ENCODE peak calls at places on chromosomes 13 and 19, in six cellular contexts. V is HCT116, P is neural progenitor cell, W is endothelial cell, A is lower lobe of right lung, H is HFF-Myc. K is an unnamed sample.
A peak's percentile ranks its signal among the peaks of the same experiment; 100 is the strongest.

GRCh38 chr13:27359203-27359821 is 65.1 kb upstream of the GTF3A start:
- DNase-seq in V (peak; percentile 43), W (peak; percentile 76), H (no peak), A (peak; percentile 65), P (peak; percentile 76), K (no peak)

GRCh38 chr13:48038763-48039162 is 1.2 kb downstream of the NUDT15 start:
- DNase-seq in A (no peak), H (no peak), V (no peak), W (no peak), P (peak; percentile 5), K (no peak)

GRCh38 chr13:40585911-40586471 is 80.5 kb downstream of the FOXO1 start:
- DNase-seq in W (no peak), H (peak; percentile 17), A (no peak), P (no peak), V (no peak), K (no peak)

GRCh38 chr19:29576761-29577661 is 29.1 kb upstream of the POP4 start:
- DNase-seq in W (no peak), P (no peak), V (no peak), H (no peak), A (no peak), K (no peak)

GRCh38 chr13:21034602-21035190 is 26.7 kb downstream of the LATS2 start:
- DNase-seq in A (no peak), V (no peak), P (peak; percentile 35), H (no peak), W (peak; percentile 52), K (no peak)

GRCh38 chr13:98171806-98172569 is 5.1 kb downstream of the RNF113B start:
- DNase-seq in P (peak; percentile 19), A (no peak), V (no peak), H (no peak), W (no peak), K (no peak)

GRCh38 chr19:47097396-47098217 is 16.0 kb downstream of the ZC3H4 start:
- DNase-seq in P (no peak), A (peak; percentile 59), V (no peak), W (no peak), H (no peak), K (peak; percentile 24)

GRCh38 chr19:2888739-2889224 is 11.9 kb upstream of the ZNF57 start:
- DNase-seq in V (no peak), W (no peak), H (no peak), P (no peak), A (peak; percentile 53), K (no peak)

GRCh38 chr13:29664591-29664990 is 69.1 kb upstream of the SLC7A1 start:
- DNase-seq in P (no peak), A (no peak), V (no peak), H (no peak), W (no peak), K (no peak)

GRCh38 chr19:46191972-46192371 is 37.6 kb upstream of the IGFL1 start:
- DNase-seq in H (no peak), P (no peak), V (no peak), W (no peak), A (no peak), K (no peak)

GRCh38 chr13:20326809-20327208 is 94.7 kb upstream of the GJB6 start:
- DNase-seq in W (no peak), V (no peak), H (no peak), A (no peak), P (no peak), K (no peak)

GRCh38 chr19:30342901-30343300 is 29.3 kb upstream of the ZNF536 start:
- DNase-seq in V (no peak), H (no peak), P (no peak), A (no peak), W (no peak), K (no peak)

GRCh38 chr13:31591834-31592233 is 147.5 kb upstream of the RXFP2 start:
- DNase-seq in A (no peak), P (no peak), V (no peak), W (no peak), H (no peak), K (no peak)

GRCh38 chr13:84896128-84896527 is 903.1 kb downstream of the SLITRK6 start:
- DNase-seq in P (peak; percentile 52), A (no peak), H (peak; percentile 31), W (peak; percentile 62), V (peak; percentile 45), K (no peak)

GRCh38 chr13:35927554-35927953 is 203.6 kb downstream of the DCLK1 start:
- DNase-seq in A (no peak), P (no peak), H (peak; percentile 5), V (no peak), W (no peak), K (no peak)

GRCh38 chr19:46373573-46374359 is 26.9 kb downstream of the PPP5C start:
- DNase-seq in P (peak; percentile 70), W (no peak), H (no peak), A (peak; percentile 93), V (no peak), K (peak; percentile 97)

GRCh38 chr13:51728275-51728673 is 75.7 kb downstream of the DHRS12 start:
- DNase-seq in P (no peak), H (no peak), V (no peak), W (no peak), A (no peak), K (no peak)

GRCh38 chr19:9037415-9038062 is 27.3 kb upstream of the MUC16 start:
- DNase-seq in V (no peak), A (no peak), P (no peak), W (no peak), H (no peak), K (no peak)

GRCh38 chr19:17648097-17648660 is 40.0 kb downstream of the UNC13A start:
- DNase-seq in A (peak; percentile 30), H (no peak), V (no peak), W (no peak), P (no peak), K (peak; percentile 92)

GRCh38 chr13:26561636-26562537 is 4.4 kb downstream of the WASF3 start:
- DNase-seq in V (no peak), W (no peak), A (no peak), H (no peak), P (peak; percentile 73), K (no peak)

GRCh38 chr13:65378484-65378883 is 1851.7 kb downstream of the PCDH9 start:
- DNase-seq in P (no peak), V (no peak), H (no peak), W (no peak), A (no peak), K (no peak)

GRCh38 chr19:18155095-18156087 is 2.4 kb downstream of the PIK3R2 start:
- DNase-seq in A (peak; percentile 75), W (no peak), V (no peak), H (no peak), P (no peak), K (peak; percentile 89)

GRCh38 chr19:10603084-10603872 is 16.2 kb upstream of the AP1M2 start:
- DNase-seq in W (no peak), A (peak; percentile 70), P (peak; percentile 54), V (no peak), H (no peak), K (no peak)

GRCh38 chr19:13100031-13100588 is 2.5 kb downstream of the LYL1 start:
- DNase-seq in W (no peak), H (no peak), P (no peak), A (no peak), V (no peak), K (no peak)

GRCh38 chr13:21638319-21639282 is 32.3 kb upstream of the FGF9 start:
- DNase-seq in A (no peak), W (peak; percentile 24), P (no peak), V (no peak), H (no peak), K (no peak)

GRCh38 chr19:56155124-56155687 is 14.1 kb downstream of the ZNF444 start:
- DNase-seq in V (no peak), P (peak; percentile 62), A (no peak), W (peak; percentile 58), H (no peak), K (no peak)
- TF ChIP-seq CTCF in V (no peak), P (peak; percentile 57), A (peak; percentile 50), W (peak; percentile 58), H (peak; percentile 48), K (peak; percentile 53)

GRCh38 chr13:57925250-57925649 is 293.7 kb downstream of the PCDH17 start:
- DNase-seq in A (no peak), P (no peak), V (no peak), W (no peak), H (no peak), K (no peak)
- TF ChIP-seq CTCF in A (no peak), P (no peak), V (no peak), W (no peak), H (no peak), K (peak; percentile 61)

GRCh38 chr19:7831452-7831851 is 1.4 kb downstream of the EVI5L start:
- DNase-seq in A (no peak), W (peak; percentile 51), H (no peak), P (peak; percentile 79), V (peak; percentile 66), K (no peak)
- TF ChIP-seq CTCF in A (no peak), W (no peak), H (peak; percentile 30), P (peak; percentile 50), V (peak; percentile 69), K (peak; percentile 70)

GRCh38 chr13:86446311-86446710 is 647.1 kb upstream of the SLITRK6 start:
- DNase-seq in P (peak; percentile 33), W (no peak), V (no peak), A (no peak), H (no peak), K (peak; percentile 48)

GRCh38 chr13:86445584-86446140 is 646.4 kb upstream of the SLITRK6 start:
- DNase-seq in P (no peak), W (no peak), V (no peak), A (no peak), H (no peak), K (no peak)

GRCh38 chr13:86447479-86447878 is 648.3 kb upstream of the SLITRK6 start:
- DNase-seq in W (no peak), H (no peak), A (no peak), V (no peak), P (no peak), K (no peak)
- TF ChIP-seq CTCF in W (no peak), H (no peak), A (no peak), V (no peak), P (peak; percentile 28), K (no peak)

GRCh38 chr13:45121421-45121820 is 1.1 kb downstream of the GTF2F2 start:
- DNase-seq in P (peak; percentile 36), V (peak; percentile 16), A (no peak), W (no peak), H (no peak), K (no peak)
- TF ChIP-seq CTCF in P (peak; percentile 27), V (no peak), A (no peak), W (peak; percentile 21), H (peak; percentile 26), K (peak; percentile 60)

DNA sequence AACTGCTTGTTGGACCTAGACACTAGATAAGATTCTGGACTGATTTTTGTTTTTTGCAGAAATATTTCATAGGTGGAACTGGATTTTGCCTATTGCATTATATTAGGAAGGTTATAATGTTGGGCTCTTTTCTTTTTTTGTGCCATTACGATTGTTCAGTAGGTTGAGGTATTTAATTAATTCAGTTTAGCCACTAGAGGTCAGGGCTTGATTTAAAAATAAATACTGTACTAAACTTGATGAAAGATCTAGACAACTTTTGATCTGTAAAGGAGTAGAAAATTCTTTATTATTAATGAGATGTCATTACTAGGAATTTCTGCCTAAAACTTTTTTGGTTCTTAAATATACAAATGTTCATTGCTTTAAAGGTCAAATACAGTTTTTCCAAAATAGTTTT is 15.2 kb upstream of the SUPT20H start:
- DNase-seq in H (no peak), V (peak; percentile 8), W (no peak), P (peak; percentile 24), A (no peak), K (no peak)
- TF ChIP-seq CTCF in H (no peak), V (peak; percentile 14), W (no peak), P (peak; percentile 57), A (peak; percentile 26), K (peak; percentile 85)

GRCh38 chr19:41887711-41888382 is 4.9 kb downstream of the ARHGEF1 start:
- DNase-seq in A (peak; percentile 91), W (no peak), H (no peak), P (no peak), V (peak; percentile 93), K (no peak)
- TF ChIP-seq CTCF in A (peak; percentile 23), W (no peak), H (no peak), P (no peak), V (peak; percentile 83), K (no peak)

K was measured in chondrocyte.